ENCODE peak calls at places on chromosomes 11 and 22, in six cellular contexts. One of them, this sample, is unnamed.

GRCh38 chr11:58739725-58740430 is 8.1 kb upstream of the GLYAT start:
- DNase-seq in lower leg skin: no peak
- DNase-seq in RWPE1: no peak
- DNase-seq in nephron progenitor cell: no peak
- DNase-seq in MCF 10A: no peak
- DNase-seq in neural crest cell: no peak
- DNase-seq in this sample: no peak

GRCh38 chr11:43738600-43739409 is 58.3 kb downstream of the HSD17B12 start:
- DNase-seq in lower leg skin: no peak
- DNase-seq in RWPE1: peak; percentile 32
- DNase-seq in nephron progenitor cell: no peak
- DNase-seq in MCF 10A: peak; percentile 56
- DNase-seq in neural crest cell: no peak
- DNase-seq in this sample: no peak

GRCh38 chr22:35349368-35349703 is 31.6 kb upstream of the HMOX1 start:
- DNase-seq in lower leg skin: no peak
- DNase-seq in RWPE1: no peak
- DNase-seq in nephron progenitor cell: no peak
- DNase-seq in MCF 10A: no peak
- DNase-seq in neural crest cell: no peak
- DNase-seq in this sample: no peak

GRCh38 chr22:19038164-19038546 is 84.1 kb downstream of the DGCR2 start:
- DNase-seq in lower leg skin: peak; percentile 84
- DNase-seq in RWPE1: no peak
- DNase-seq in nephron progenitor cell: no peak
- DNase-seq in MCF 10A: no peak
- DNase-seq in neural crest cell: no peak
- DNase-seq in this sample: no peak

GRCh38 chr11:115425243-115425642 is 79.0 kb downstream of the CADM1 start:
- DNase-seq in lower leg skin: no peak
- DNase-seq in RWPE1: no peak
- DNase-seq in nephron progenitor cell: no peak
- DNase-seq in MCF 10A: no peak
- DNase-seq in neural crest cell: no peak
- DNase-seq in this sample: no peak

GRCh38 chr11:80944758-80945157 is 1503.9 kb upstream of the TENM4 start:
- DNase-seq in lower leg skin: no peak
- DNase-seq in RWPE1: no peak
- DNase-seq in nephron progenitor cell: no peak
- DNase-seq in MCF 10A: no peak
- DNase-seq in neural crest cell: no peak
- DNase-seq in this sample: no peak

GRCh38 chr22:32737811-32738210 is 63.7 kb upstream of the TIMP3 start:
- DNase-seq in lower leg skin: peak; percentile 34
- DNase-seq in RWPE1: no peak
- DNase-seq in nephron progenitor cell: no peak
- DNase-seq in MCF 10A: no peak
- DNase-seq in neural crest cell: no peak
- DNase-seq in this sample: no peak

GRCh38 chr11:94537051-94537600 is 6.6 kb upstream of the FUT4 start:
- DNase-seq in lower leg skin: no peak
- DNase-seq in RWPE1: no peak
- DNase-seq in nephron progenitor cell: no peak
- DNase-seq in MCF 10A: peak; percentile 28
- DNase-seq in neural crest cell: no peak
- DNase-seq in this sample: no peak

GRCh38 chr22:26679003-26679629 is 21.7 kb downstream of the MIAT start:
- DNase-seq in lower leg skin: peak; percentile 92
- DNase-seq in RWPE1: peak; percentile 59
- DNase-seq in nephron progenitor cell: peak; percentile 85
- DNase-seq in MCF 10A: peak; percentile 68
- DNase-seq in neural crest cell: peak; percentile 87
- DNase-seq in this sample: peak; percentile 47

GRCh38 chr11:20388096-20389055 is 860 bp downstream of the PRMT3 start:
- DNase-seq in lower leg skin: no peak
- DNase-seq in RWPE1: peak; percentile 18
- DNase-seq in nephron progenitor cell: no peak
- DNase-seq in MCF 10A: peak; percentile 41
- DNase-seq in neural crest cell: no peak
- DNase-seq in this sample: no peak

GRCh38 chr11:75469785-75470405 is 36.9 kb upstream of the KLHL35 start:
- DNase-seq in lower leg skin: no peak
- DNase-seq in RWPE1: no peak
- DNase-seq in nephron progenitor cell: no peak
- DNase-seq in MCF 10A: no peak
- DNase-seq in neural crest cell: no peak
- DNase-seq in this sample: no peak

GRCh38 chr22:29581799-29582198 is 886 bp upstream of the NIPSNAP1 start:
- DNase-seq in lower leg skin: no peak
- DNase-seq in RWPE1: no peak
- DNase-seq in nephron progenitor cell: no peak
- DNase-seq in MCF 10A: no peak
- DNase-seq in neural crest cell: no peak
- DNase-seq in this sample: no peak

GRCh38 chr11:46564459-46564858 is 29.4 kb downstream of the AMBRA1 start:
- DNase-seq in lower leg skin: no peak
- DNase-seq in RWPE1: peak; percentile 75
- DNase-seq in nephron progenitor cell: no peak
- DNase-seq in MCF 10A: peak; percentile 54
- DNase-seq in neural crest cell: no peak
- DNase-seq in this sample: no peak

GRCh38 chr11:1231396-1232327 is 8.8 kb downstream of the MUC5B start:
- DNase-seq in lower leg skin: peak; percentile 85
- DNase-seq in RWPE1: no peak
- DNase-seq in nephron progenitor cell: peak; percentile 2
- DNase-seq in MCF 10A: no peak
- DNase-seq in neural crest cell: no peak
- DNase-seq in this sample: no peak

GRCh38 chr11:17473071-17473744 is 3.4 kb downstream of the ABCC8 start:
- DNase-seq in lower leg skin: no peak
- DNase-seq in RWPE1: no peak
- DNase-seq in nephron progenitor cell: peak; percentile 58
- DNase-seq in MCF 10A: peak; percentile 45
- DNase-seq in neural crest cell: peak; percentile 41
- DNase-seq in this sample: no peak

GRCh38 chr22:41777749-41778395 is 22.6 kb upstream of the CCDC134 start:
- DNase-seq in lower leg skin: no peak
- DNase-seq in RWPE1: no peak
- DNase-seq in nephron progenitor cell: no peak
- DNase-seq in MCF 10A: no peak
- DNase-seq in neural crest cell: no peak
- DNase-seq in this sample: no peak

GRCh38 chr11:19025799-19026406 is 34.6 kb downstream of the MRGPRX2 start:
- DNase-seq in lower leg skin: no peak
- DNase-seq in RWPE1: peak; percentile 3
- DNase-seq in nephron progenitor cell: no peak
- DNase-seq in MCF 10A: peak; percentile 29
- DNase-seq in neural crest cell: no peak
- DNase-seq in this sample: no peak

GRCh38 chr11:29432719-29433325 is 584.0 kb downstream of the KCNA4 start:
- DNase-seq in lower leg skin: no peak
- DNase-seq in RWPE1: peak; percentile 8
- DNase-seq in nephron progenitor cell: no peak
- DNase-seq in MCF 10A: peak; percentile 47
- DNase-seq in neural crest cell: peak; percentile 9
- DNase-seq in this sample: no peak

GRCh38 chr22:41094036-41094435 is 1.6 kb downstream of the EP300 start:
- DNase-seq in lower leg skin: no peak
- DNase-seq in RWPE1: peak; percentile 7
- DNase-seq in nephron progenitor cell: no peak
- DNase-seq in MCF 10A: peak; percentile 42
- DNase-seq in neural crest cell: no peak
- DNase-seq in this sample: no peak

GRCh38 chr11:130180491-130180890 is 20.9 kb downstream of the ST14 start:
- DNase-seq in lower leg skin: no peak
- DNase-seq in RWPE1: no peak
- DNase-seq in nephron progenitor cell: no peak
- DNase-seq in MCF 10A: peak; percentile 22
- DNase-seq in neural crest cell: no peak
- DNase-seq in this sample: no peak

GRCh38 chr22:21832291-21833290 is 34.9 kb downstream of the MAPK1 start:
- DNase-seq in lower leg skin: no peak
- DNase-seq in RWPE1: no peak
- DNase-seq in nephron progenitor cell: no peak
- DNase-seq in MCF 10A: no peak
- DNase-seq in neural crest cell: no peak
- DNase-seq in this sample: no peak

GRCh38 chr11:128728767-128729587 is 35.1 kb downstream of the FLI1 start:
- DNase-seq in lower leg skin: peak; percentile 66
- DNase-seq in RWPE1: no peak
- DNase-seq in nephron progenitor cell: no peak
- DNase-seq in MCF 10A: no peak
- DNase-seq in neural crest cell: no peak
- DNase-seq in this sample: no peak

GRCh38 chr11:72493426-72494108 is 59.2 kb upstream of the CLPB start:
- DNase-seq in lower leg skin: no peak
- DNase-seq in RWPE1: no peak
- DNase-seq in nephron progenitor cell: no peak
- DNase-seq in MCF 10A: no peak
- DNase-seq in neural crest cell: no peak
- DNase-seq in this sample: no peak

GRCh38 chr11:91686700-91687099 is 537.9 kb upstream of the FAT3 start:
- DNase-seq in lower leg skin: no peak
- DNase-seq in RWPE1: no peak
- DNase-seq in nephron progenitor cell: no peak
- DNase-seq in MCF 10A: peak; percentile 51
- DNase-seq in neural crest cell: no peak
- DNase-seq in this sample: no peak

GRCh38 chr11:124891390-124891861 is 6.2 kb downstream of the ROBO4 start:
- DNase-seq in lower leg skin: peak; percentile 84
- DNase-seq in RWPE1: no peak
- DNase-seq in nephron progenitor cell: peak; percentile 70
- DNase-seq in MCF 10A: no peak
- DNase-seq in neural crest cell: no peak
- DNase-seq in this sample: no peak

GRCh38 chr11:65887723-65888162 is 528 bp downstream of the FIBP start:
- DNase-seq in lower leg skin: peak; percentile 86
- DNase-seq in RWPE1: no peak
- DNase-seq in nephron progenitor cell: no peak
- DNase-seq in MCF 10A: no peak
- DNase-seq in neural crest cell: no peak
- DNase-seq in this sample: no peak

GRCh38 chr11:125886997-125887372 is 483 bp upstream of the HYLS1 start:
- DNase-seq in lower leg skin: peak; percentile 88
- DNase-seq in RWPE1: no peak
- DNase-seq in nephron progenitor cell: no peak
- DNase-seq in MCF 10A: peak; percentile 57
- DNase-seq in neural crest cell: no peak
- DNase-seq in this sample: no peak

GRCh38 chr11:2717561-2717960 is 17.8 kb upstream of the KCNQ1OT1 start:
- DNase-seq in lower leg skin: no peak
- DNase-seq in RWPE1: no peak
- DNase-seq in nephron progenitor cell: no peak
- DNase-seq in MCF 10A: no peak
- DNase-seq in neural crest cell: no peak
- DNase-seq in this sample: no peak

GRCh38 chr22:33923660-33924246 is 3.5 kb upstream of the LARGE1 start:
- DNase-seq in lower leg skin: no peak
- DNase-seq in RWPE1: peak; percentile 3
- DNase-seq in nephron progenitor cell: peak; percentile 70
- DNase-seq in MCF 10A: peak; percentile 70
- DNase-seq in neural crest cell: peak; percentile 60
- DNase-seq in this sample: peak; percentile 58

GRCh38 chr22:33921576-33922181 is 1.4 kb upstream of the LARGE1 start:
- DNase-seq in lower leg skin: peak; percentile 92
- DNase-seq in RWPE1: no peak
- DNase-seq in nephron progenitor cell: peak; percentile 87
- DNase-seq in MCF 10A: peak; percentile 26
- DNase-seq in neural crest cell: peak; percentile 78
- DNase-seq in this sample: peak; percentile 53

GRCh38 chr22:33922268-33922667 is 2.0 kb upstream of the LARGE1 start:
- DNase-seq in lower leg skin: peak; percentile 87
- DNase-seq in RWPE1: no peak
- DNase-seq in nephron progenitor cell: peak; percentile 72
- DNase-seq in MCF 10A: no peak
- DNase-seq in neural crest cell: peak; percentile 53
- DNase-seq in this sample: peak; percentile 60

GRCh38 chr22:33920927-33921575 is 775 bp upstream of the LARGE1 start:
- DNase-seq in lower leg skin: peak; percentile 100
- DNase-seq in RWPE1: peak; percentile 62
- DNase-seq in nephron progenitor cell: peak; percentile 100
- DNase-seq in MCF 10A: peak; percentile 89
- DNase-seq in neural crest cell: peak; percentile 99
- DNase-seq in this sample: peak; percentile 98

DNA sequence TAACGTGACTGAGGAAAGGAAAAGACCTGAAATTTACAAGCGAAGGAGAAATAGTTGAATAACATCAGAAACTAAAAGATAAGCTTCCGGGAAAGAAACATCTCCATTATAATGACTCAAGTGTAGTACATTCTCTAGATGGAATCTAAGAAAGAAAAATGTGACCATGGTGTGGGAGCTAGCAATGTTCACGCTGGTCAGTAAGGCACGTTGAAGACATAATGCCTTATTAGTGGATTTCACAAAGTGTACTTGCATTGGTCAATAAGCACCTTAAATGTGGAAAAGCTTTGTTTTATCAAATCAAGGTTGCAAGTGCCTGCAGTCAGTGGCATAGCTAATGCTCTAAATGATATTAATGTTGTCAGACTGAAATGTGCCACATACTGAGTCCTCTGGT is 2.8 kb upstream of the LARGE1 start:
- DNase-seq in lower leg skin: no peak
- DNase-seq in RWPE1: no peak
- DNase-seq in nephron progenitor cell: no peak
- DNase-seq in MCF 10A: no peak
- DNase-seq in neural crest cell: no peak
- DNase-seq in this sample: no peak
- TF ChIP-seq CTCF in lower leg skin: no peak
- TF ChIP-seq CTCF in RWPE1: no peak
- TF ChIP-seq CTCF in nephron progenitor cell: no peak
- TF ChIP-seq CTCF in MCF 10A: no peak
- TF ChIP-seq CTCF in neural crest cell: no peak
- TF ChIP-seq CTCF in this sample: no peak

GRCh38 chr22:42990131-42990838 is 24.7 kb downstream of the PACSIN2 start:
- DNase-seq in lower leg skin: no peak
- DNase-seq in RWPE1: peak; percentile 77
- DNase-seq in nephron progenitor cell: no peak
- DNase-seq in MCF 10A: peak; percentile 91
- DNase-seq in neural crest cell: no peak
- DNase-seq in this sample: no peak
- TF ChIP-seq CTCF in lower leg skin: no peak
- TF ChIP-seq CTCF in RWPE1: peak; percentile 58
- TF ChIP-seq CTCF in nephron progenitor cell: no peak
- TF ChIP-seq CTCF in MCF 10A: peak; percentile 36
- TF ChIP-seq CTCF in neural crest cell: peak; percentile 50
- TF ChIP-seq CTCF in this sample: no peak

DNA sequence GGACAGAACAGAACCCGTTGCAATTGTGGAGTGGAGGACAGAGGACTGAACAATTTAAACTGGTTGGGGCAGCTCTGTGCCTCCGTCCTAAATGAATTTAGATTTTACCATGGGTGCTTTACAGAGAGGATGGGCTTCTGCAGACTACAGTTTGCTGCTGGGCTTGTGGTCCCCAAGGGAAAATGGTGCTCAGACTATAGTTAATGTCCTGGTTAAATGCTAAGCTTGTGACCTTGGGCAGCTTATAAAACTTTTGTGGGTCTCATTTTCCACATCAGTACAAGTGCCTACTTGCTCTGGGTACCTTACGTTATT is 355.2 kb upstream of the NARS2 start:
- DNase-seq in lower leg skin: no peak
- DNase-seq in RWPE1: no peak
- DNase-seq in nephron progenitor cell: no peak
- DNase-seq in MCF 10A: no peak
- DNase-seq in neural crest cell: no peak
- DNase-seq in this sample: no peak
- TF ChIP-seq CTCF in lower leg skin: no peak
- TF ChIP-seq CTCF in RWPE1: no peak
- TF ChIP-seq CTCF in nephron progenitor cell: no peak
- TF ChIP-seq CTCF in MCF 10A: no peak
- TF ChIP-seq CTCF in neural crest cell: no peak
- TF ChIP-seq CTCF in this sample: no peak

GRCh38 chr11:32430586-32431357 is 4.6 kb downstream of the WT1 start:
- DNase-seq in lower leg skin: no peak
- DNase-seq in RWPE1: no peak
- DNase-seq in nephron progenitor cell: peak; percentile 71
- DNase-seq in MCF 10A: no peak
- DNase-seq in neural crest cell: peak; percentile 5
- DNase-seq in this sample: no peak
- TF ChIP-seq CTCF in lower leg skin: no peak
- TF ChIP-seq CTCF in RWPE1: no peak
- TF ChIP-seq CTCF in nephron progenitor cell: peak; percentile 42
- TF ChIP-seq CTCF in MCF 10A: no peak
- TF ChIP-seq CTCF in neural crest cell: peak; percentile 40
- TF ChIP-seq CTCF in this sample: no peak

This sample was measured in mesothelial cell of epicardium.